ENCODE peak calls at places on chromosomes 11 and 22, in ten cellular contexts. One of them, this sample, is unnamed.

GRCh38 chr22:46546466-46547178 is 9.2 kb upstream of the CELSR1 start:
- DNase-seq in lower lobe of right lung: peak; percentile 83
- DNase-seq in effector memory CD4-positive, alpha-beta T cell: no peak
- DNase-seq in suprapubic skin: peak; percentile 64
- DNase-seq in body of pancreas: peak; percentile 55
- DNase-seq in left ventricle myocardium inferior: peak; percentile 88
- DNase-seq in lung: peak; percentile 79
- DNase-seq in pancreas: peak; percentile 51
- DNase-seq in Peyer's patch: no peak
- DNase-seq in CD8-positive, alpha-beta memory T cell: no peak
- DNase-seq in this sample: no peak

GRCh38 chr11:87031433-87032170 is 6.1 kb upstream of the TMEM135 start:
- DNase-seq in lower lobe of right lung: no peak
- DNase-seq in effector memory CD4-positive, alpha-beta T cell: no peak
- DNase-seq in suprapubic skin: no peak
- DNase-seq in body of pancreas: no peak
- DNase-seq in left ventricle myocardium inferior: no peak
- DNase-seq in lung: no peak
- DNase-seq in pancreas: no peak
- DNase-seq in Peyer's patch: no peak
- DNase-seq in CD8-positive, alpha-beta memory T cell: no peak
- DNase-seq in this sample: no peak

GRCh38 chr22:39382410-39382809 is 17.2 kb upstream of the TAB1 start:
- DNase-seq in lower lobe of right lung: no peak
- DNase-seq in effector memory CD4-positive, alpha-beta T cell: no peak
- DNase-seq in suprapubic skin: no peak
- DNase-seq in body of pancreas: no peak
- DNase-seq in left ventricle myocardium inferior: no peak
- DNase-seq in lung: no peak
- DNase-seq in pancreas: no peak
- DNase-seq in Peyer's patch: no peak
- DNase-seq in CD8-positive, alpha-beta memory T cell: no peak
- DNase-seq in this sample: no peak

GRCh38 chr11:46674463-46675287 is 25.7 kb downstream of the ARHGAP1 start:
- DNase-seq in lower lobe of right lung: no peak
- DNase-seq in effector memory CD4-positive, alpha-beta T cell: no peak
- DNase-seq in suprapubic skin: no peak
- DNase-seq in body of pancreas: peak; percentile 28
- DNase-seq in left ventricle myocardium inferior: peak; percentile 55
- DNase-seq in lung: no peak
- DNase-seq in pancreas: no peak
- DNase-seq in Peyer's patch: peak; percentile 20
- DNase-seq in CD8-positive, alpha-beta memory T cell: peak; percentile 50
- DNase-seq in this sample: peak; percentile 17

GRCh38 chr11:88313441-88313840 is 24.1 kb downstream of the CTSC start:
- DNase-seq in lower lobe of right lung: no peak
- DNase-seq in effector memory CD4-positive, alpha-beta T cell: no peak
- DNase-seq in suprapubic skin: no peak
- DNase-seq in body of pancreas: no peak
- DNase-seq in left ventricle myocardium inferior: no peak
- DNase-seq in lung: no peak
- DNase-seq in pancreas: no peak
- DNase-seq in Peyer's patch: no peak
- DNase-seq in CD8-positive, alpha-beta memory T cell: no peak
- DNase-seq in this sample: no peak

GRCh38 chr22:32880906-32881596 is 79.5 kb downstream of the TIMP3 start:
- DNase-seq in lower lobe of right lung: peak; percentile 64
- DNase-seq in effector memory CD4-positive, alpha-beta T cell: no peak
- DNase-seq in suprapubic skin: no peak
- DNase-seq in body of pancreas: peak; percentile 45
- DNase-seq in left ventricle myocardium inferior: peak; percentile 89
- DNase-seq in lung: peak; percentile 58
- DNase-seq in pancreas: peak; percentile 24
- DNase-seq in Peyer's patch: no peak
- DNase-seq in CD8-positive, alpha-beta memory T cell: no peak
- DNase-seq in this sample: no peak

GRCh38 chr11:73576226-73576625 is 21.7 kb downstream of the FAM168A start:
- DNase-seq in lower lobe of right lung: no peak
- DNase-seq in effector memory CD4-positive, alpha-beta T cell: no peak
- DNase-seq in suprapubic skin: no peak
- DNase-seq in body of pancreas: no peak
- DNase-seq in left ventricle myocardium inferior: no peak
- DNase-seq in lung: no peak
- DNase-seq in pancreas: no peak
- DNase-seq in Peyer's patch: no peak
- DNase-seq in CD8-positive, alpha-beta memory T cell: no peak
- DNase-seq in this sample: no peak

GRCh38 chr11:126410649-126411048 is 55.2 kb downstream of the ST3GAL4 start:
- DNase-seq in lower lobe of right lung: peak; percentile 60
- DNase-seq in effector memory CD4-positive, alpha-beta T cell: no peak
- DNase-seq in suprapubic skin: no peak
- DNase-seq in body of pancreas: no peak
- DNase-seq in left ventricle myocardium inferior: peak; percentile 80
- DNase-seq in lung: peak; percentile 41
- DNase-seq in pancreas: no peak
- DNase-seq in Peyer's patch: no peak
- DNase-seq in CD8-positive, alpha-beta memory T cell: no peak
- DNase-seq in this sample: no peak

GRCh38 chr11:40280161-40281054 is 1179.0 kb downstream of the LRRC4C start:
- DNase-seq in lower lobe of right lung: no peak
- DNase-seq in effector memory CD4-positive, alpha-beta T cell: no peak
- DNase-seq in suprapubic skin: no peak
- DNase-seq in body of pancreas: no peak
- DNase-seq in left ventricle myocardium inferior: peak; percentile 18
- DNase-seq in lung: no peak
- DNase-seq in pancreas: no peak
- DNase-seq in Peyer's patch: no peak
- DNase-seq in CD8-positive, alpha-beta memory T cell: no peak
- DNase-seq in this sample: no peak

GRCh38 chr11:9231848-9232177 is 33.3 kb downstream of the DENND5A start:
- DNase-seq in lower lobe of right lung: no peak
- DNase-seq in effector memory CD4-positive, alpha-beta T cell: no peak
- DNase-seq in suprapubic skin: no peak
- DNase-seq in body of pancreas: peak; percentile 42
- DNase-seq in left ventricle myocardium inferior: no peak
- DNase-seq in lung: no peak
- DNase-seq in pancreas: no peak
- DNase-seq in Peyer's patch: no peak
- DNase-seq in CD8-positive, alpha-beta memory T cell: no peak
- DNase-seq in this sample: no peak

GRCh38 chr11:14668733-14669301 is 25.2 kb downstream of the PDE3B start:
- DNase-seq in lower lobe of right lung: no peak
- DNase-seq in effector memory CD4-positive, alpha-beta T cell: no peak
- DNase-seq in suprapubic skin: no peak
- DNase-seq in body of pancreas: no peak
- DNase-seq in left ventricle myocardium inferior: no peak
- DNase-seq in lung: no peak
- DNase-seq in pancreas: no peak
- DNase-seq in Peyer's patch: no peak
- DNase-seq in CD8-positive, alpha-beta memory T cell: no peak
- DNase-seq in this sample: no peak

GRCh38 chr11:76891285-76891684 is 30.6 kb downstream of the ACER3 start:
- DNase-seq in lower lobe of right lung: no peak
- DNase-seq in effector memory CD4-positive, alpha-beta T cell: no peak
- DNase-seq in suprapubic skin: no peak
- DNase-seq in body of pancreas: no peak
- DNase-seq in left ventricle myocardium inferior: no peak
- DNase-seq in lung: no peak
- DNase-seq in pancreas: no peak
- DNase-seq in Peyer's patch: no peak
- DNase-seq in CD8-positive, alpha-beta memory T cell: no peak
- DNase-seq in this sample: no peak

GRCh38 chr11:107457205-107457557 is 444 bp downstream of the CWF19L2 start:
- DNase-seq in lower lobe of right lung: no peak
- DNase-seq in effector memory CD4-positive, alpha-beta T cell: no peak
- DNase-seq in suprapubic skin: no peak
- DNase-seq in body of pancreas: no peak
- DNase-seq in left ventricle myocardium inferior: no peak
- DNase-seq in lung: no peak
- DNase-seq in pancreas: no peak
- DNase-seq in Peyer's patch: no peak
- DNase-seq in CD8-positive, alpha-beta memory T cell: no peak
- DNase-seq in this sample: no peak

GRCh38 chr22:23888615-23889401 is 5.4 kb upstream of the MIF start:
- DNase-seq in lower lobe of right lung: no peak
- DNase-seq in effector memory CD4-positive, alpha-beta T cell: no peak
- DNase-seq in suprapubic skin: no peak
- DNase-seq in body of pancreas: no peak
- DNase-seq in left ventricle myocardium inferior: no peak
- DNase-seq in lung: no peak
- DNase-seq in pancreas: no peak
- DNase-seq in Peyer's patch: no peak
- DNase-seq in CD8-positive, alpha-beta memory T cell: no peak
- DNase-seq in this sample: no peak

GRCh38 chr22:47484960-47485571 is 722.6 kb downstream of the TBC1D22A start:
- DNase-seq in lower lobe of right lung: no peak
- DNase-seq in effector memory CD4-positive, alpha-beta T cell: no peak
- DNase-seq in suprapubic skin: no peak
- DNase-seq in body of pancreas: no peak
- DNase-seq in left ventricle myocardium inferior: no peak
- DNase-seq in lung: no peak
- DNase-seq in pancreas: no peak
- DNase-seq in Peyer's patch: no peak
- DNase-seq in CD8-positive, alpha-beta memory T cell: no peak
- DNase-seq in this sample: no peak

DNA sequence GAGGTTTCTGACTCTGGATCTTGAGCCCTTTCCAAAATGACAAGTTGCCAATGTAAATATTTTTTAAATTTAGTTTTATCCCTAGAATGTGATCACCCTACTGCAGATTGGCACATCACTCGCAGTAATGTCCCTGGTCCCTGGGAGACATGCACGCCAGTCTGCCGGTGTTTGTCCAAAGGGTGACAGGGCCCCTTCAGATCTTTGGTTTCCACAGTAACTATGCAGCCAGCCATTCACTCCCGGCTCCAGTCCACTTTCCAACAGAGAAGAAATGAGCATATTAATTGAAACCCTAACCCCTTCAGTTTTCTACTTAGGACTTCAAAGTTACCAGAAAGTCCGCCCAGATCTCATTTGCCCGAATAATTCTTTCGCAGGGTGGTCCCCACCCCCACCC is 25.8 kb upstream of the RASSF10 start:
- DNase-seq in lower lobe of right lung: no peak
- DNase-seq in effector memory CD4-positive, alpha-beta T cell: no peak
- DNase-seq in suprapubic skin: no peak
- DNase-seq in body of pancreas: peak; percentile 11
- DNase-seq in left ventricle myocardium inferior: no peak
- DNase-seq in lung: no peak
- DNase-seq in pancreas: no peak
- DNase-seq in Peyer's patch: no peak
- DNase-seq in CD8-positive, alpha-beta memory T cell: no peak
- DNase-seq in this sample: no peak
- H3K4me3 ChIP-seq in lower lobe of right lung: no peak overlapping the region
- H3K4me3 ChIP-seq in effector memory CD4-positive, alpha-beta T cell: no peak overlapping the region
- H3K4me3 ChIP-seq in suprapubic skin: no peak overlapping the region
- H3K4me3 ChIP-seq in body of pancreas: no peak overlapping the region
- H3K4me3 ChIP-seq in left ventricle myocardium inferior: no peak overlapping the region
- H3K4me3 ChIP-seq in lung: no peak overlapping the region
- H3K4me3 ChIP-seq in pancreas: no peak overlapping the region
- H3K4me3 ChIP-seq in Peyer's patch: no peak overlapping the region
- H3K4me3 ChIP-seq in CD8-positive, alpha-beta memory T cell: no peak overlapping the region
- H3K4me3 ChIP-seq in this sample: no peak overlapping the region

DNA sequence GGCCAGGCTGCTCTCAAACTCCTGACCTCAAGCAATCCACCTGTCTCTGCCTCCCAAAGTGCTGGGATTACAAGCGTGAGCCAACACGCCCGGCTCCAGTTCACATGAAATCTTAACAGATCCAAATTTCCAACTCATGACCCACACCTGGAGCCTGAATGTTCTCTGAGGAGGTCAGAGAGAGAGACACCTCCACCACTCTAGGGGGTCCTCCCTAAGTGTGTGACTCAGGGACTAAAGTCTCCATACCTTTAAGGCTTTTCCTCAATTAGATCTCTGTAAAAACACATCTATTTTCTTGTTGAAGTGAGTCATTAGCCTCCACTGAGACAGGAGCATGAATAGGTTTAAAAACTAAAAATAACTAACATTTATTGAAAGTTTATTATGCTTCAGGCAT is 376.4 kb downstream of the CADM1 start:
- DNase-seq in lower lobe of right lung: no peak
- DNase-seq in effector memory CD4-positive, alpha-beta T cell: no peak
- DNase-seq in suprapubic skin: no peak
- DNase-seq in body of pancreas: no peak
- DNase-seq in left ventricle myocardium inferior: no peak
- DNase-seq in lung: no peak
- DNase-seq in pancreas: no peak
- DNase-seq in Peyer's patch: no peak
- DNase-seq in CD8-positive, alpha-beta memory T cell: no peak
- DNase-seq in this sample: no peak
- H3K27ac ChIP-seq in lower lobe of right lung: no peak overlapping the region
- H3K27ac ChIP-seq in effector memory CD4-positive, alpha-beta T cell: no peak overlapping the region
- H3K27ac ChIP-seq in suprapubic skin: no peak overlapping the region
- H3K27ac ChIP-seq in body of pancreas: no peak overlapping the region
- H3K27ac ChIP-seq in left ventricle myocardium inferior: no peak overlapping the region
- H3K27ac ChIP-seq in lung: no peak overlapping the region
- H3K27ac ChIP-seq in pancreas: no peak overlapping the region
- H3K27ac ChIP-seq in Peyer's patch: no peak overlapping the region
- H3K27ac ChIP-seq in CD8-positive, alpha-beta memory T cell: no peak overlapping the region
- H3K27ac ChIP-seq in this sample: no peak overlapping the region

DNA sequence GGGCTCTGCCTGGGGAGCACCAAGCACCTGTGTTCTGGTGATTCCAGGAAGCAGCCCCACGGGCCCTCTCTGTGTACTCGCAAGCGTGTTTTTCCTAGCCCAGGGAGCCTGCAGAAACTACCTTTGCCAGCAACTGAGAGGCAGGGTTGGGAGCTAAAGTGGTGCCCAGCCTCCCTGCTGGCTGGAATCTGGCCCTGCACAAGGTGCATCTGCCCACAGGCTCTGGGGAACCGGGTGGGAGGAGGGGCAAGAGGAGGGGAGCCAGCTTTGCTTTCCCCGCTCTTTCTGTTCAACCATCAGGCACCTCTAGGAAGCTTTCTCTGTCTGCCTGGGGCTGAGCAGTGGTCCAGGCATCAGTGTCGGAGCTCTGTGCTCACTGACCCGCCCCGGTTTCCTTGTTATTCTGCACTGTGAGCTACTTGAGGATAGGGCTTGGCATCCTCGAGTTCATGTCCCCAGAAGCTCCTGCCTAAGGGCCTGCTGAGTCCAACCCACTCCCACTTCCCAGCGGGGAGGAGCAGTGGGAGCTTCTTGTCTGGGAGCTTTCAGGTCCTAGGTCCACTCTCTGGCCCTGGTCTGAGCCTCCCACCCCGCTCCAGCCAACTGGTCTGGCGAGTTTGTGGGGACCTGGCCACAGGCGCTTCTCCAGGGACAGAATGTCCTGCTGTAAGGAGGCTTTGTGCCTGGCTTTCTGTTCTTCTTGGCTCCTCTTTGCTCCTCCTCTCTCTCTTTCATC is 14.9 kb downstream of the DAGLA start:
- DNase-seq in lower lobe of right lung: peak; percentile 75
- DNase-seq in effector memory CD4-positive, alpha-beta T cell: no peak
- DNase-seq in suprapubic skin: no peak
- DNase-seq in body of pancreas: peak; percentile 65
- DNase-seq in left ventricle myocardium inferior: peak; percentile 69
- DNase-seq in lung: peak; percentile 41
- DNase-seq in pancreas: peak; percentile 43
- DNase-seq in Peyer's patch: no peak
- DNase-seq in CD8-positive, alpha-beta memory T cell: no peak
- DNase-seq in this sample: no peak
- H3K4me1 ChIP-seq in lower lobe of right lung: peaks cover 64% of the 10 kb centered on the region
- H3K4me1 ChIP-seq in effector memory CD4-positive, alpha-beta T cell: peaks cover 26% of the 10 kb centered on the region
- H3K4me1 ChIP-seq in suprapubic skin: peaks cover 63% of the 10 kb centered on the region
- H3K4me1 ChIP-seq in body of pancreas: peaks cover 90% of the 10 kb centered on the region
- H3K4me1 ChIP-seq in left ventricle myocardium inferior: peaks cover 83% of the 10 kb centered on the region
- H3K4me1 ChIP-seq in lung: peaks cover 34% of the 10 kb centered on the region
- H3K4me1 ChIP-seq in pancreas: peaks cover 62% of the 10 kb centered on the region
- H3K4me1 ChIP-seq in Peyer's patch: peaks cover 35% of the 10 kb centered on the region
- H3K4me1 ChIP-seq in CD8-positive, alpha-beta memory T cell: peaks cover 32% of the 10 kb centered on the region
- H3K4me1 ChIP-seq in this sample: peaks cover 16% of the 10 kb centered on the region

GRCh38 chr22:19149047-19149883 is 827 bp downstream of the GSC2 start:
- DNase-seq in lower lobe of right lung: no peak
- DNase-seq in effector memory CD4-positive, alpha-beta T cell: peak; percentile 11
- DNase-seq in suprapubic skin: no peak
- DNase-seq in body of pancreas: no peak
- DNase-seq in left ventricle myocardium inferior: no peak
- DNase-seq in lung: no peak
- DNase-seq in pancreas: no peak
- DNase-seq in Peyer's patch: no peak
- DNase-seq in CD8-positive, alpha-beta memory T cell: no peak
- DNase-seq in this sample: peak; percentile 84
- H3K4me3 ChIP-seq in lower lobe of right lung: peak overlapping the region; percentile 36
- H3K4me3 ChIP-seq in effector memory CD4-positive, alpha-beta T cell: peak overlapping the region; percentile 32
- H3K4me3 ChIP-seq in suprapubic skin: peak overlapping the region; percentile 43
- H3K4me3 ChIP-seq in body of pancreas: no peak overlapping the region
- H3K4me3 ChIP-seq in left ventricle myocardium inferior: peak overlapping the region; percentile 50
- H3K4me3 ChIP-seq in lung: peak overlapping the region; percentile 20
- H3K4me3 ChIP-seq in pancreas: no peak overlapping the region
- H3K4me3 ChIP-seq in Peyer's patch: peak overlapping the region; percentile 38
- H3K4me3 ChIP-seq in CD8-positive, alpha-beta memory T cell: no peak overlapping the region
- H3K4me3 ChIP-seq in this sample: no peak overlapping the region